ENCODE peak calls at places on chromosomes 5 and 9, in eight cellular contexts. One of them, this sample, is unnamed.

GRCh38 chr9:37926737-37927590 is 23.0 kb upstream of the SLC25A51 start:
- DNase-seq in heart left ventricle: no peak
- DNase-seq in astrocyte of the cerebellum: no peak
- DNase-seq in foreskin fibroblast: no peak
- DNase-seq in cardiac fibroblast: no peak
- DNase-seq in tibial artery: no peak
- DNase-seq in AG04450: no peak
- DNase-seq in fibroblast of mammary gland: peak; percentile 29
- DNase-seq in this sample: no peak

GRCh38 chr5:137085206-137085605 is 413.9 kb downstream of the SPOCK1 start:
- DNase-seq in AG04450: no peak
- DNase-seq in tibial artery: no peak
- DNase-seq in fibroblast of mammary gland: no peak
- DNase-seq in heart left ventricle: no peak
- DNase-seq in cardiac fibroblast: no peak
- DNase-seq in astrocyte of the cerebellum: no peak
- DNase-seq in foreskin fibroblast: no peak
- DNase-seq in this sample: no peak

GRCh38 chr9:91119679-91120078 is 242.0 kb downstream of the AUH start:
- DNase-seq in tibial artery: no peak
- DNase-seq in AG04450: peak; percentile 47
- DNase-seq in fibroblast of mammary gland: peak; percentile 77
- DNase-seq in astrocyte of the cerebellum: no peak
- DNase-seq in cardiac fibroblast: peak; percentile 23
- DNase-seq in foreskin fibroblast: peak; percentile 83
- DNase-seq in heart left ventricle: no peak
- DNase-seq in this sample: no peak

GRCh38 chr9:135501261-135502167 is 1.0 kb downstream of the MRPS2 start:
- DNase-seq in fibroblast of mammary gland: peak; percentile 58
- DNase-seq in tibial artery: peak; percentile 68
- DNase-seq in heart left ventricle: no peak
- DNase-seq in AG04450: no peak
- DNase-seq in foreskin fibroblast: peak; percentile 59
- DNase-seq in astrocyte of the cerebellum: no peak
- DNase-seq in cardiac fibroblast: no peak
- DNase-seq in this sample: no peak

GRCh38 chr5:135191084-135191826 is 157.2 kb upstream of the PITX1 start:
- DNase-seq in heart left ventricle: peak; percentile 63
- DNase-seq in foreskin fibroblast: peak; percentile 53
- DNase-seq in AG04450: peak; percentile 44
- DNase-seq in fibroblast of mammary gland: peak; percentile 56
- DNase-seq in tibial artery: peak; percentile 85
- DNase-seq in astrocyte of the cerebellum: peak; percentile 38
- DNase-seq in cardiac fibroblast: peak; percentile 69
- DNase-seq in this sample: no peak

GRCh38 chr5:132226516-132227234 is 978 bp downstream of the P4HA2 start:
- DNase-seq in astrocyte of the cerebellum: no peak
- DNase-seq in AG04450: no peak
- DNase-seq in tibial artery: no peak
- DNase-seq in fibroblast of mammary gland: peak; percentile 57
- DNase-seq in heart left ventricle: peak; percentile 39
- DNase-seq in foreskin fibroblast: no peak
- DNase-seq in cardiac fibroblast: peak; percentile 53
- DNase-seq in this sample: no peak

GRCh38 chr5:83377131-83377865 is 94.2 kb upstream of the VCAN start:
- DNase-seq in astrocyte of the cerebellum: no peak
- DNase-seq in cardiac fibroblast: peak; percentile 51
- DNase-seq in foreskin fibroblast: peak; percentile 81
- DNase-seq in fibroblast of mammary gland: peak; percentile 96
- DNase-seq in tibial artery: no peak
- DNase-seq in AG04450: peak; percentile 59
- DNase-seq in heart left ventricle: peak; percentile 22
- DNase-seq in this sample: peak; percentile 77

GRCh38 chr5:4387295-4387694 is 752.8 kb upstream of the ADAMTS16 start:
- DNase-seq in cardiac fibroblast: peak; percentile 3
- DNase-seq in tibial artery: no peak
- DNase-seq in astrocyte of the cerebellum: peak; percentile 47
- DNase-seq in AG04450: no peak
- DNase-seq in fibroblast of mammary gland: peak; percentile 82
- DNase-seq in foreskin fibroblast: no peak
- DNase-seq in heart left ventricle: no peak
- DNase-seq in this sample: no peak

GRCh38 chr9:125744616-125745387 is 2.4 kb upstream of the PBX3 start:
- DNase-seq in fibroblast of mammary gland: peak; percentile 88
- DNase-seq in foreskin fibroblast: peak; percentile 64
- DNase-seq in tibial artery: no peak
- DNase-seq in astrocyte of the cerebellum: peak; percentile 84
- DNase-seq in cardiac fibroblast: no peak
- DNase-seq in heart left ventricle: no peak
- DNase-seq in AG04450: peak; percentile 26
- DNase-seq in this sample: no peak

GRCh38 chr5:158268286-158268685 is 409.3 kb upstream of the CLINT1 start:
- DNase-seq in astrocyte of the cerebellum: no peak
- DNase-seq in fibroblast of mammary gland: no peak
- DNase-seq in tibial artery: no peak
- DNase-seq in AG04450: no peak
- DNase-seq in heart left ventricle: no peak
- DNase-seq in cardiac fibroblast: no peak
- DNase-seq in foreskin fibroblast: no peak
- DNase-seq in this sample: no peak

GRCh38 chr5:136040746-136041415 is 12.1 kb downstream of the TGFBI start:
- DNase-seq in heart left ventricle: no peak
- DNase-seq in tibial artery: no peak
- DNase-seq in astrocyte of the cerebellum: no peak
- DNase-seq in foreskin fibroblast: no peak
- DNase-seq in cardiac fibroblast: no peak
- DNase-seq in fibroblast of mammary gland: no peak
- DNase-seq in AG04450: no peak
- DNase-seq in this sample: no peak

GRCh38 chr9:9560382-9561035 is 1052.3 kb downstream of the PTPRD start:
- DNase-seq in cardiac fibroblast: no peak
- DNase-seq in heart left ventricle: no peak
- DNase-seq in tibial artery: no peak
- DNase-seq in foreskin fibroblast: no peak
- DNase-seq in fibroblast of mammary gland: no peak
- DNase-seq in astrocyte of the cerebellum: no peak
- DNase-seq in AG04450: no peak
- DNase-seq in this sample: no peak

GRCh38 chr9:35499701-35500030 is 9.8 kb downstream of the RUSC2 start:
- DNase-seq in tibial artery: no peak
- DNase-seq in cardiac fibroblast: no peak
- DNase-seq in foreskin fibroblast: no peak
- DNase-seq in AG04450: no peak
- DNase-seq in heart left ventricle: no peak
- DNase-seq in fibroblast of mammary gland: no peak
- DNase-seq in astrocyte of the cerebellum: no peak
- DNase-seq in this sample: no peak

GRCh38 chr5:156155638-156156037 is 171.3 kb upstream of the SGCD start:
- DNase-seq in cardiac fibroblast: no peak
- DNase-seq in fibroblast of mammary gland: no peak
- DNase-seq in foreskin fibroblast: no peak
- DNase-seq in astrocyte of the cerebellum: no peak
- DNase-seq in AG04450: no peak
- DNase-seq in heart left ventricle: no peak
- DNase-seq in tibial artery: no peak
- DNase-seq in this sample: no peak

GRCh38 chr5:145697251-145698016 is 137.7 kb downstream of the PRELID2 start:
- DNase-seq in astrocyte of the cerebellum: peak; percentile 2
- DNase-seq in tibial artery: no peak
- DNase-seq in foreskin fibroblast: peak; percentile 32
- DNase-seq in fibroblast of mammary gland: peak; percentile 71
- DNase-seq in cardiac fibroblast: peak; percentile 77
- DNase-seq in heart left ventricle: no peak
- DNase-seq in AG04450: peak; percentile 1
- DNase-seq in this sample: peak; percentile 26

GRCh38 chr9:87640385-87640795 is 85.5 kb upstream of the CTSL start:
- DNase-seq in heart left ventricle: no peak
- DNase-seq in tibial artery: no peak
- DNase-seq in fibroblast of mammary gland: peak; percentile 32
- DNase-seq in astrocyte of the cerebellum: peak; percentile 86
- DNase-seq in cardiac fibroblast: peak; percentile 94
- DNase-seq in foreskin fibroblast: peak; percentile 14
- DNase-seq in AG04450: no peak
- DNase-seq in this sample: peak; percentile 16

GRCh38 chr9:112325600-112325999 is 7.8 kb downstream of the PTBP3 start:
- DNase-seq in foreskin fibroblast: no peak
- DNase-seq in cardiac fibroblast: no peak
- DNase-seq in tibial artery: no peak
- DNase-seq in heart left ventricle: no peak
- DNase-seq in astrocyte of the cerebellum: no peak
- DNase-seq in AG04450: no peak
- DNase-seq in fibroblast of mammary gland: no peak
- DNase-seq in this sample: no peak
- H3K4me3 ChIP-seq in foreskin fibroblast: no peak overlapping the region
- H3K4me3 ChIP-seq in cardiac fibroblast: no peak overlapping the region
- H3K4me3 ChIP-seq in tibial artery: no peak overlapping the region
- H3K4me3 ChIP-seq in heart left ventricle: no peak overlapping the region
- H3K4me3 ChIP-seq in astrocyte of the cerebellum: no peak overlapping the region
- H3K4me3 ChIP-seq in AG04450: no peak overlapping the region
- H3K4me3 ChIP-seq in fibroblast of mammary gland: no peak overlapping the region
- H3K4me3 ChIP-seq in this sample: no peak overlapping the region

DNA sequence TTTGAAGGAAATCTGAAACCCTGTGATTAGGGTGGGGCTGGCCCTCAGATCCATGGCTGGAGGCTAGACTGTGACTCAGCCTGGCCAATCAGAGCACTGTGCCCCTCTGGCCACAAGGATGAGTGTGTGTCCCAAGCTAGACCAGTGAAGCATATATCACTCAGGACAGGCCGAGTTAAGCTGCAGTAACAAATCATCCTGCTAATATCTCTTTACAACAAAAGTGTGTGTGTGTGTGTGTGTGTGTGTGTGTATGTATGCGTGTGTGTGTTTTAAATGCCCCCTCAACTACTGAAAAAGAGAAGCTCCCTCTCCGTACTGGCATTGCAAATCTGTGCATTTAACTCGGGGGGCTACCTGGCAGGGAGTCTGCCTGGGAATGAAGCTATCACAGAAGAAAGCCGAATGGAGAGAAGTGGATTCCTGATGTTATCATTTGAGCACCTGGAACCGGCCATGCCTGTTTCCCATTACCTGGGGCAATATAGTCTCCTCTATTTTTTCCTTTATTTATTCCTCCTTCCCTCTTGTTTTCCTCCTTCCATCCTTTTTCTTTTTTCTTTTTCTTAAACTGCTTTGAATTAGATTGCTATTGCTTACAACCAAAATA is 25.6 kb downstream of the STC2 start:
- DNase-seq in tibial artery: no peak
- DNase-seq in heart left ventricle: no peak
- DNase-seq in astrocyte of the cerebellum: no peak
- DNase-seq in cardiac fibroblast: no peak
- DNase-seq in fibroblast of mammary gland: peak; percentile 91
- DNase-seq in foreskin fibroblast: peak; percentile 89
- DNase-seq in AG04450: no peak
- DNase-seq in this sample: peak; percentile 76
- TF ChIP-seq CTCF in tibial artery: no peak
- TF ChIP-seq CTCF in heart left ventricle: no peak
- TF ChIP-seq CTCF in astrocyte of the cerebellum: no peak
- TF ChIP-seq CTCF in cardiac fibroblast: peak; percentile 11
- TF ChIP-seq CTCF in fibroblast of mammary gland: peak; percentile 16
- TF ChIP-seq CTCF in foreskin fibroblast: no peak
- TF ChIP-seq CTCF in AG04450: peak; percentile 4
- TF ChIP-seq CTCF in this sample: no peak

DNA sequence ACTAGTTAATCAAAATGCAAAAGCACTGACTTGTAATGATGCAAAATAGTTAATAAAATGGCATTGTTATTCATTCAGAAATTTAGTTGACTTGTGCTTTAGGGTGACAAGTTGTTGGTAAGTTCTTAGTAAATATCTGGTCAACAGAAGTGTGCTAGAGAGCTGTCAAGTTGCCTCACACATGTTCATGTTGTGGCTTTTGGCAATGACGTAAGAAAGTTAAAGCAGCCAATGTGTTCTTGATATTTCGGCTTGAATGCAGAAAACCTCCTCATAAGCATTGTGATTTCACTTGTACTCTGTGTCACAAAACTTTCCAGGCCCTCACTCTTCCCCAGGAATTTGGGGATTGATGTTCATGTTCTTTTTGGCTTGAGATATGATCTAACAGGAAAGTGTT is 626.7 kb downstream of the PRR16 start:
- DNase-seq in AG04450: no peak
- DNase-seq in fibroblast of mammary gland: peak; percentile 44
- DNase-seq in astrocyte of the cerebellum: no peak
- DNase-seq in heart left ventricle: no peak
- DNase-seq in foreskin fibroblast: no peak
- DNase-seq in cardiac fibroblast: no peak
- DNase-seq in tibial artery: no peak
- DNase-seq in this sample: no peak
- H3K4me3 ChIP-seq in AG04450: no peak overlapping the region
- H3K4me3 ChIP-seq in fibroblast of mammary gland: no peak overlapping the region
- H3K4me3 ChIP-seq in astrocyte of the cerebellum: no peak overlapping the region
- H3K4me3 ChIP-seq in heart left ventricle: no peak overlapping the region
- H3K4me3 ChIP-seq in foreskin fibroblast: no peak overlapping the region
- H3K4me3 ChIP-seq in cardiac fibroblast: no peak overlapping the region
- H3K4me3 ChIP-seq in tibial artery: no peak overlapping the region
- H3K4me3 ChIP-seq in this sample: no peak overlapping the region

GRCh38 chr5:167964529-167964928 is 326.9 kb upstream of the WWC1 start:
- DNase-seq in cardiac fibroblast: no peak
- DNase-seq in heart left ventricle: no peak
- DNase-seq in AG04450: no peak
- DNase-seq in foreskin fibroblast: no peak
- DNase-seq in astrocyte of the cerebellum: no peak
- DNase-seq in fibroblast of mammary gland: no peak
- DNase-seq in tibial artery: no peak
- DNase-seq in this sample: no peak
- TF ChIP-seq CTCF in cardiac fibroblast: peak; percentile 10
- TF ChIP-seq CTCF in heart left ventricle: no peak
- TF ChIP-seq CTCF in AG04450: peak; percentile 41
- TF ChIP-seq CTCF in foreskin fibroblast: peak; percentile 35
- TF ChIP-seq CTCF in astrocyte of the cerebellum: peak; percentile 47
- TF ChIP-seq CTCF in fibroblast of mammary gland: peak; percentile 29
- TF ChIP-seq CTCF in tibial artery: no peak
- TF ChIP-seq CTCF in this sample: peak; percentile 34

GRCh38 chr5:142189813-142190212 is 81.2 kb downstream of the NDFIP1 start:
- DNase-seq in AG04450: no peak
- DNase-seq in tibial artery: no peak
- DNase-seq in cardiac fibroblast: no peak
- DNase-seq in heart left ventricle: no peak
- DNase-seq in foreskin fibroblast: no peak
- DNase-seq in astrocyte of the cerebellum: no peak
- DNase-seq in fibroblast of mammary gland: no peak
- DNase-seq in this sample: no peak

GRCh38 chr5:142197098-142197497 is 88.5 kb downstream of the NDFIP1 start:
- DNase-seq in astrocyte of the cerebellum: no peak
- DNase-seq in foreskin fibroblast: no peak
- DNase-seq in tibial artery: no peak
- DNase-seq in heart left ventricle: no peak
- DNase-seq in AG04450: no peak
- DNase-seq in cardiac fibroblast: peak; percentile 19
- DNase-seq in fibroblast of mammary gland: no peak
- DNase-seq in this sample: no peak

GRCh38 chr5:142191776-142192175 is 83.2 kb downstream of the NDFIP1 start:
- DNase-seq in AG04450: no peak
- DNase-seq in foreskin fibroblast: no peak
- DNase-seq in astrocyte of the cerebellum: no peak
- DNase-seq in fibroblast of mammary gland: no peak
- DNase-seq in cardiac fibroblast: no peak
- DNase-seq in tibial artery: no peak
- DNase-seq in heart left ventricle: no peak
- DNase-seq in this sample: no peak

GRCh38 chr5:142192296-142192695 is 83.7 kb downstream of the NDFIP1 start:
- DNase-seq in astrocyte of the cerebellum: no peak
- DNase-seq in fibroblast of mammary gland: no peak
- DNase-seq in heart left ventricle: no peak
- DNase-seq in AG04450: no peak
- DNase-seq in tibial artery: no peak
- DNase-seq in foreskin fibroblast: no peak
- DNase-seq in cardiac fibroblast: no peak
- DNase-seq in this sample: no peak

GRCh38 chr5:142192799-142193428 is 84.3 kb downstream of the NDFIP1 start:
- DNase-seq in cardiac fibroblast: no peak
- DNase-seq in foreskin fibroblast: no peak
- DNase-seq in astrocyte of the cerebellum: no peak
- DNase-seq in tibial artery: peak; percentile 95
- DNase-seq in heart left ventricle: peak; percentile 28
- DNase-seq in AG04450: no peak
- DNase-seq in fibroblast of mammary gland: no peak
- DNase-seq in this sample: no peak
- H3K4me3 ChIP-seq in cardiac fibroblast: no peak overlapping the region
- H3K4me3 ChIP-seq in foreskin fibroblast: no peak overlapping the region
- H3K4me3 ChIP-seq in astrocyte of the cerebellum: no peak overlapping the region
- H3K4me3 ChIP-seq in tibial artery: peak overlapping the region; percentile 46
- H3K4me3 ChIP-seq in heart left ventricle: no peak overlapping the region
- H3K4me3 ChIP-seq in AG04450: no peak overlapping the region
- H3K4me3 ChIP-seq in fibroblast of mammary gland: no peak overlapping the region
- H3K4me3 ChIP-seq in this sample: no peak overlapping the region